ENCODE peak calls at places on chromosomes 11 and 22, in eight cellular contexts. One of them, this sample, is unnamed.

GRCh38 chr11:19769820-19770219 is 57.2 kb downstream of the NAV2 start:
- DNase-seq in mesendoderm: no peak
- DNase-seq in psoas muscle: no peak
- DNase-seq in Peyer's patch: no peak
- DNase-seq in CD8-positive, alpha-beta memory T cell: no peak
- DNase-seq in SJSA1: peak
- DNase-seq in HFF-Myc: no peak
- DNase-seq in body of pancreas: no peak
- DNase-seq in this sample: no peak

GRCh38 chr11:9896902-9897301 is 233.0 kb downstream of the SWAP70 start:
- DNase-seq in psoas muscle: no peak
- DNase-seq in Peyer's patch: no peak
- DNase-seq in mesendoderm: no peak
- DNase-seq in CD8-positive, alpha-beta memory T cell: no peak
- DNase-seq in body of pancreas: no peak
- DNase-seq in HFF-Myc: no peak
- DNase-seq in SJSA1: no peak
- DNase-seq in this sample: no peak

GRCh38 chr22:31870890-31871289 is 73.4 kb upstream of the YWHAH start:
- DNase-seq in SJSA1: peak
- DNase-seq in Peyer's patch: no peak
- DNase-seq in body of pancreas: no peak
- DNase-seq in CD8-positive, alpha-beta memory T cell: no peak
- DNase-seq in psoas muscle: no peak
- DNase-seq in HFF-Myc: no peak
- DNase-seq in mesendoderm: no peak
- DNase-seq in this sample: peak

GRCh38 chr11:2581931-2582435 is 117.8 kb downstream of the KCNQ1OT1 start:
- DNase-seq in Peyer's patch: peak
- DNase-seq in psoas muscle: no peak
- DNase-seq in HFF-Myc: no peak
- DNase-seq in body of pancreas: peak
- DNase-seq in SJSA1: peak
- DNase-seq in mesendoderm: no peak
- DNase-seq in CD8-positive, alpha-beta memory T cell: no peak
- DNase-seq in this sample: no peak

GRCh38 chr11:92111291-92111690 is 113.3 kb upstream of the FAT3 start:
- DNase-seq in body of pancreas: no peak
- DNase-seq in psoas muscle: no peak
- DNase-seq in Peyer's patch: no peak
- DNase-seq in SJSA1: no peak
- DNase-seq in CD8-positive, alpha-beta memory T cell: no peak
- DNase-seq in HFF-Myc: no peak
- DNase-seq in mesendoderm: no peak
- DNase-seq in this sample: no peak

GRCh38 chr22:38569181-38569971 is 607 bp downstream of the DMC1 start:
- DNase-seq in mesendoderm: no peak
- DNase-seq in Peyer's patch: no peak
- DNase-seq in CD8-positive, alpha-beta memory T cell: peak
- DNase-seq in psoas muscle: peak
- DNase-seq in SJSA1: no peak
- DNase-seq in body of pancreas: no peak
- DNase-seq in HFF-Myc: no peak
- DNase-seq in this sample: no peak

GRCh38 chr22:37604875-37605274 is 3.8 kb upstream of the GGA1 start:
- DNase-seq in body of pancreas: no peak
- DNase-seq in Peyer's patch: peak
- DNase-seq in CD8-positive, alpha-beta memory T cell: peak
- DNase-seq in HFF-Myc: no peak
- DNase-seq in SJSA1: no peak
- DNase-seq in psoas muscle: no peak
- DNase-seq in mesendoderm: no peak
- DNase-seq in this sample: no peak

GRCh38 chr11:57604289-57605010 is 7.0 kb downstream of the SERPING1 start:
- DNase-seq in Peyer's patch: no peak
- DNase-seq in psoas muscle: no peak
- DNase-seq in SJSA1: no peak
- DNase-seq in mesendoderm: peak
- DNase-seq in CD8-positive, alpha-beta memory T cell: no peak
- DNase-seq in body of pancreas: no peak
- DNase-seq in HFF-Myc: no peak
- DNase-seq in this sample: no peak

GRCh38 chr11:913043-913442 is 2.4 kb upstream of the CHID1 start:
- DNase-seq in HFF-Myc: no peak
- DNase-seq in mesendoderm: no peak
- DNase-seq in psoas muscle: no peak
- DNase-seq in body of pancreas: no peak
- DNase-seq in Peyer's patch: no peak
- DNase-seq in CD8-positive, alpha-beta memory T cell: no peak
- DNase-seq in SJSA1: no peak
- DNase-seq in this sample: no peak

GRCh38 chr11:33160147-33160546 is 1.1 kb downstream of the CSTF3 start:
- DNase-seq in body of pancreas: no peak
- DNase-seq in CD8-positive, alpha-beta memory T cell: no peak
- DNase-seq in HFF-Myc: peak
- DNase-seq in SJSA1: no peak
- DNase-seq in Peyer's patch: no peak
- DNase-seq in psoas muscle: no peak
- DNase-seq in mesendoderm: peak
- DNase-seq in this sample: no peak

GRCh38 chr11:1484061-1484671 is 2.4 kb downstream of the MOB2 start:
- DNase-seq in HFF-Myc: no peak
- DNase-seq in body of pancreas: peak
- DNase-seq in psoas muscle: peak
- DNase-seq in Peyer's patch: no peak
- DNase-seq in SJSA1: no peak
- DNase-seq in CD8-positive, alpha-beta memory T cell: no peak
- DNase-seq in mesendoderm: no peak
- DNase-seq in this sample: no peak

GRCh38 chr22:19864538-19865106 is 9.9 kb upstream of the GNB1L start:
- DNase-seq in HFF-Myc: no peak
- DNase-seq in psoas muscle: no peak
- DNase-seq in mesendoderm: no peak
- DNase-seq in body of pancreas: no peak
- DNase-seq in CD8-positive, alpha-beta memory T cell: no peak
- DNase-seq in Peyer's patch: no peak
- DNase-seq in SJSA1: no peak
- DNase-seq in this sample: no peak

GRCh38 chr11:130128626-130129025 is 31.0 kb upstream of the ST14 start:
- DNase-seq in Peyer's patch: no peak
- DNase-seq in psoas muscle: no peak
- DNase-seq in mesendoderm: no peak
- DNase-seq in body of pancreas: no peak
- DNase-seq in HFF-Myc: no peak
- DNase-seq in CD8-positive, alpha-beta memory T cell: no peak
- DNase-seq in SJSA1: no peak
- DNase-seq in this sample: no peak

GRCh38 chr22:30308518-30309230 is 18.1 kb downstream of the TBC1D10A start:
- DNase-seq in HFF-Myc: no peak
- DNase-seq in CD8-positive, alpha-beta memory T cell: no peak
- DNase-seq in Peyer's patch: peak
- DNase-seq in SJSA1: no peak
- DNase-seq in mesendoderm: no peak
- DNase-seq in psoas muscle: no peak
- DNase-seq in body of pancreas: no peak
- DNase-seq in this sample: no peak

GRCh38 chr11:60989108-60989650 is 17.7 kb downstream of the CD6 start:
- DNase-seq in mesendoderm: no peak
- DNase-seq in Peyer's patch: peak
- DNase-seq in SJSA1: no peak
- DNase-seq in psoas muscle: no peak
- DNase-seq in body of pancreas: no peak
- DNase-seq in HFF-Myc: no peak
- DNase-seq in CD8-positive, alpha-beta memory T cell: no peak
- DNase-seq in this sample: no peak

GRCh38 chr11:124405611-124406010 is 6.8 kb upstream of the OR8B3 start:
- DNase-seq in HFF-Myc: no peak
- DNase-seq in psoas muscle: no peak
- DNase-seq in body of pancreas: no peak
- DNase-seq in mesendoderm: no peak
- DNase-seq in SJSA1: no peak
- DNase-seq in Peyer's patch: no peak
- DNase-seq in CD8-positive, alpha-beta memory T cell: no peak
- DNase-seq in this sample: no peak

GRCh38 chr11:61082161-61082870 is 20.0 kb upstream of the CD5 start:
- DNase-seq in HFF-Myc: no peak
- DNase-seq in body of pancreas: no peak
- DNase-seq in psoas muscle: no peak
- DNase-seq in Peyer's patch: no peak
- DNase-seq in mesendoderm: no peak
- DNase-seq in CD8-positive, alpha-beta memory T cell: no peak
- DNase-seq in SJSA1: no peak
- DNase-seq in this sample: no peak

GRCh38 chr22:25853501-25853900 is 111.5 kb downstream of the MYO18B start:
- DNase-seq in body of pancreas: no peak
- DNase-seq in Peyer's patch: no peak
- DNase-seq in psoas muscle: no peak
- DNase-seq in SJSA1: no peak
- DNase-seq in mesendoderm: no peak
- DNase-seq in CD8-positive, alpha-beta memory T cell: no peak
- DNase-seq in HFF-Myc: no peak
- DNase-seq in this sample: no peak

GRCh38 chr11:31120428-31120827 is 249.1 kb downstream of the DCDC1 start:
- DNase-seq in psoas muscle: no peak
- DNase-seq in CD8-positive, alpha-beta memory T cell: no peak
- DNase-seq in HFF-Myc: no peak
- DNase-seq in body of pancreas: no peak
- DNase-seq in SJSA1: no peak
- DNase-seq in Peyer's patch: no peak
- DNase-seq in mesendoderm: no peak
- DNase-seq in this sample: no peak

GRCh38 chr11:125916683-125917337 is 12.5 kb downstream of the DDX25 start:
- DNase-seq in CD8-positive, alpha-beta memory T cell: no peak
- DNase-seq in Peyer's patch: no peak
- DNase-seq in psoas muscle: no peak
- DNase-seq in HFF-Myc: no peak
- DNase-seq in body of pancreas: no peak
- DNase-seq in mesendoderm: no peak
- DNase-seq in SJSA1: no peak
- DNase-seq in this sample: no peak

GRCh38 chr11:129992161-129992944 is 10.3 kb downstream of the PRDM10 start:
- DNase-seq in body of pancreas: peak
- DNase-seq in HFF-Myc: peak
- DNase-seq in CD8-positive, alpha-beta memory T cell: no peak
- DNase-seq in mesendoderm: peak
- DNase-seq in psoas muscle: no peak
- DNase-seq in SJSA1: no peak
- DNase-seq in Peyer's patch: peak
- DNase-seq in this sample: no peak

GRCh38 chr11:12889243-12889642 is 119.9 kb upstream of the RASSF10 start:
- DNase-seq in SJSA1: no peak
- DNase-seq in mesendoderm: no peak
- DNase-seq in psoas muscle: peak
- DNase-seq in HFF-Myc: no peak
- DNase-seq in Peyer's patch: no peak
- DNase-seq in CD8-positive, alpha-beta memory T cell: no peak
- DNase-seq in body of pancreas: no peak
- DNase-seq in this sample: peak

GRCh38 chr11:30560345-30561106 is 25.6 kb downstream of the MPPED2 start:
- DNase-seq in CD8-positive, alpha-beta memory T cell: no peak
- DNase-seq in SJSA1: peak
- DNase-seq in body of pancreas: no peak
- DNase-seq in Peyer's patch: no peak
- DNase-seq in mesendoderm: peak
- DNase-seq in psoas muscle: no peak
- DNase-seq in HFF-Myc: no peak
- DNase-seq in this sample: no peak

DNA sequence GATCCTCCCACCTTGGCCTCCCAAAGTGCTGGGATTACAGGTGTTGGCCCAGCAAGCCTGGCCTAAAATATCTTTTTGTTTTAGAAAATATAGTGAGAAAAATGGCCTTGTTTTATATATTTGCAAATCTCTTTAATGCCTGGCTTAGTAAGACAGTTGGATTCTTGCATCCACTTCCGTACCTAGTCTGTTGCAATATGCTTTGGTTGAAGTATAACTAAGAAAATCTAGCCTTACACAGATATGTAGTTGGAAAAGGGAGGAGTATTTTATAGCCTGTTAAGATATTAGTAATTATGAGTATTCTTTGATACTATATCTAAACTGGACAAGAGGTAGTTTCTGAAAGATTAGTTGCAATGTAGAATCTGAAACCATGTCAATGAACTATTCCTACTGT is 65.0 kb downstream of the ZNRF3 start:
- DNase-seq in Peyer's patch: no peak
- DNase-seq in body of pancreas: no peak
- DNase-seq in HFF-Myc: no peak
- DNase-seq in SJSA1: no peak
- DNase-seq in CD8-positive, alpha-beta memory T cell: no peak
- DNase-seq in psoas muscle: no peak
- DNase-seq in mesendoderm: no peak
- DNase-seq in this sample: no peak
- H3K4me3 ChIP-seq in Peyer's patch: no peak
- H3K4me3 ChIP-seq in body of pancreas: no peak
- H3K4me3 ChIP-seq in HFF-Myc: no peak
- H3K4me3 ChIP-seq in SJSA1: no peak
- H3K4me3 ChIP-seq in CD8-positive, alpha-beta memory T cell: no peak
- H3K4me3 ChIP-seq in psoas muscle: no peak
- H3K4me3 ChIP-seq in mesendoderm: no peak
- H3K4me3 ChIP-seq in this sample: no peak

GRCh38 chr11:66100272-66101037 is 30.4 kb downstream of the PACS1 start:
- DNase-seq in psoas muscle: peak
- DNase-seq in Peyer's patch: peak
- DNase-seq in body of pancreas: peak
- DNase-seq in mesendoderm: no peak
- DNase-seq in SJSA1: no peak
- DNase-seq in CD8-positive, alpha-beta memory T cell: peak
- DNase-seq in HFF-Myc: no peak
- DNase-seq in this sample: no peak
- H3K4me3 ChIP-seq in psoas muscle: no peak
- H3K4me3 ChIP-seq in Peyer's patch: peak
- H3K4me3 ChIP-seq in body of pancreas: no peak
- H3K4me3 ChIP-seq in mesendoderm: no peak
- H3K4me3 ChIP-seq in SJSA1: no peak
- H3K4me3 ChIP-seq in CD8-positive, alpha-beta memory T cell: peak
- H3K4me3 ChIP-seq in HFF-Myc: no peak
- H3K4me3 ChIP-seq in this sample: no peak

DNA sequence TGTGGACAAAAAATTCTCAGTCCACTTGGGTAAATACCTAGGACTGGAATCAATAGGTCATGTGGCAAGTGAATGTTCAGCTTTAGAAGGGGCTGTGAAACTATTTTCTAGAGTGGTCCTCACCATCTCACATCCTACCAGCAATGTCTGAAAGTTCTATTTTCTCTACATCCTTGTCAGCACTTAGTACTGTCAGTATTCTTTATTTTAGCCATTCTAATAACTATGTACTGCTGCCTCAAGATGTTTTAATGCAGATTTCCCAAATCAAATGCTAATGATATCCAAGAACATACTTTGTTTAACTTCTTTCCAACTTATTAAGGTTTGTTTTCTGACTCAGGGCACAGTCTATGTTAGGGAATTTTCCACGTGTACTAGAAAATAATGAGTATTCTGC is 317.0 kb downstream of the BRD1 start:
- DNase-seq in mesendoderm: no peak
- DNase-seq in body of pancreas: no peak
- DNase-seq in HFF-Myc: no peak
- DNase-seq in psoas muscle: no peak
- DNase-seq in Peyer's patch: no peak
- DNase-seq in CD8-positive, alpha-beta memory T cell: no peak
- DNase-seq in SJSA1: no peak
- DNase-seq in this sample: no peak
- H3K4me3 ChIP-seq in mesendoderm: no peak
- H3K4me3 ChIP-seq in body of pancreas: no peak
- H3K4me3 ChIP-seq in HFF-Myc: no peak
- H3K4me3 ChIP-seq in psoas muscle: no peak
- H3K4me3 ChIP-seq in Peyer's patch: no peak
- H3K4me3 ChIP-seq in CD8-positive, alpha-beta memory T cell: no peak
- H3K4me3 ChIP-seq in SJSA1: no peak
- H3K4me3 ChIP-seq in this sample: no peak

GRCh38 chr22:28792491-28793383 is 7.6 kb downstream of the XBP1 start:
- DNase-seq in psoas muscle: no peak
- DNase-seq in body of pancreas: peak
- DNase-seq in CD8-positive, alpha-beta memory T cell: no peak
- DNase-seq in Peyer's patch: no peak
- DNase-seq in mesendoderm: no peak
- DNase-seq in HFF-Myc: no peak
- DNase-seq in SJSA1: no peak
- DNase-seq in this sample: no peak
- H3K4me3 ChIP-seq in psoas muscle: no peak
- H3K4me3 ChIP-seq in body of pancreas: no peak
- H3K4me3 ChIP-seq in CD8-positive, alpha-beta memory T cell: no peak
- H3K4me3 ChIP-seq in Peyer's patch: no peak
- H3K4me3 ChIP-seq in mesendoderm: no peak
- H3K4me3 ChIP-seq in HFF-Myc: no peak
- H3K4me3 ChIP-seq in SJSA1: no peak
- H3K4me3 ChIP-seq in this sample: no peak

This sample was measured in AG04449.